ENCODE peak calls at places on chromosomes 11 and 22, in seven cellular contexts. L is CD8-positive, alpha-beta T cell; P is RCC 7860; E is fibroblast of mammary gland; X is transverse colon; V is CD4-positive, CD25-positive, alpha-beta regulatory T cell; A is lung. U is an unnamed sample.

GRCh38 chr11:92035488-92035887 is 189.1 kb upstream of the FAT3 start:
- DNase-seq in X (no peak), E (no peak), V (no peak), A (no peak), L (no peak), P (no peak), U (no peak)

GRCh38 chr11:6746086-6746618 is 25.6 kb downstream of the OR2AG2 start:
- DNase-seq in E (no peak), P (no peak), V (peak; percentile 59), X (peak; percentile 55), L (no peak), A (no peak), U (no peak)

GRCh38 chr22:25281675-25282345 is 62.4 kb downstream of the CRYBB2 start:
- DNase-seq in E (no peak), P (no peak), L (no peak), X (no peak), A (no peak), V (no peak), U (no peak)

GRCh38 chr11:86508604-86509471 is 134.2 kb downstream of the CCDC81 start:
- DNase-seq in L (no peak), V (no peak), A (no peak), P (peak; percentile 87), E (peak; percentile 57), X (no peak), U (peak; percentile 34)

GRCh38 chr11:14132312-14132711 is 169.8 kb downstream of the SPON1 start:
- DNase-seq in P (no peak), E (no peak), A (no peak), L (no peak), V (no peak), X (peak; percentile 21), U (no peak)

GRCh38 chr11:134576286-134576685 is 164.2 kb upstream of the B3GAT1 start:
- DNase-seq in P (no peak), L (no peak), V (no peak), X (no peak), E (no peak), A (peak; percentile 21), U (peak; percentile 3)

GRCh38 chr22:44085743-44086741 is 61.9 kb downstream of the PARVB start:
- DNase-seq in V (peak; percentile 28), A (peak; percentile 36), E (peak; percentile 73), X (peak; percentile 72), L (no peak), P (peak; percentile 53), U (peak; percentile 45)

GRCh38 chr11:102810943-102811528 is 13.1 kb upstream of the MMP1 start:
- DNase-seq in P (peak; percentile 24), L (no peak), X (no peak), A (no peak), E (peak; percentile 38), V (no peak), U (no peak)

GRCh38 chr11:26704249-26704648 is 17.6 kb downstream of the SLC5A12 start:
- DNase-seq in P (no peak), V (no peak), E (no peak), X (peak; percentile 27), L (no peak), A (no peak), U (no peak)

GRCh38 chr11:122038543-122038942 is 77.5 kb downstream of the BLID start:
- DNase-seq in X (no peak), A (no peak), P (peak; percentile 14), L (no peak), V (no peak), E (peak; percentile 68), U (no peak)

GRCh38 chr22:25013634-25014033 is 61.1 kb downstream of the KIAA1671 start:
- DNase-seq in P (peak; percentile 50), X (peak; percentile 75), E (no peak), A (no peak), L (no peak), V (no peak), U (no peak)

GRCh38 chr11:3954448-3955298 is 99.2 kb downstream of the STIM1 start:
- DNase-seq in P (peak; percentile 54), L (no peak), X (no peak), E (peak; percentile 53), A (no peak), V (no peak), U (no peak)

GRCh38 chr11:31956310-31956709 is 134.6 kb upstream of the RCN1 start:
- DNase-seq in E (peak; percentile 36), V (no peak), L (no peak), P (no peak), X (no peak), A (no peak), U (no peak)

GRCh38 chr11:31069447-31070205 is 299.9 kb downstream of the DCDC1 start:
- DNase-seq in E (no peak), P (peak; percentile 20), L (no peak), V (no peak), X (no peak), A (no peak), U (no peak)

GRCh38 chr11:93773045-93773477 is 11.0 kb upstream of the MED17 start:
- DNase-seq in V (no peak), L (no peak), P (no peak), X (no peak), A (no peak), E (no peak), U (no peak)

GRCh38 chr11:1920909-1921575 is 1.5 kb downstream of the TNNT3 start:
- DNase-seq in A (no peak), E (no peak), V (no peak), P (no peak), X (no peak), L (no peak), U (no peak)